ENCODE peak calls at places on chromosomes 13 and 19, in ten cellular contexts. U, Z, V, C, L, N, I, X, S and K are unnamed samples.

GRCh38 chr19:44576843-44577565 is 36.4 kb upstream of the IGSF23 start:
- DNase-seq in X (no peak), N (peak), L (peak), V (no peak), S (peak), I (no peak), U (no peak), C (peak), Z (peak), K (no peak)

GRCh38 chr13:93915269-93915809 is 564.1 kb downstream of the DCT start:
- DNase-seq in V (no peak), X (no peak), U (no peak), N (peak), Z (no peak), I (no peak), C (no peak), S (peak), L (no peak), K (no peak)

GRCh38 chr19:41384351-41384750 is 8.0 kb downstream of the TMEM91 start:
- DNase-seq in I (no peak), Z (no peak), V (no peak), U (no peak), S (no peak), N (no peak), L (no peak), C (no peak), X (no peak), K (no peak)

GRCh38 chr13:45833242-45833641 is 18.3 kb downstream of the SIAH3 start:
- DNase-seq in S (no peak), L (no peak), X (no peak), V (no peak), U (no peak), I (no peak), C (no peak), N (no peak), Z (no peak), K (no peak)

GRCh38 chr19:54459282-54460229 is 4.0 kb downstream of the LENG9 start:
- DNase-seq in L (no peak), I (no peak), N (no peak), Z (no peak), S (no peak), X (no peak), C (no peak), V (no peak), U (no peak), K (no peak)

GRCh38 chr19:35232912-35233311 is 4.4 kb upstream of the FAM187B start:
- DNase-seq in S (no peak), V (no peak), C (no peak), N (no peak), Z (no peak), X (no peak), L (no peak), U (no peak), I (no peak), K (no peak)

GRCh38 chr13:106987435-106987800 is 419.5 kb upstream of the ARGLU1 start:
- DNase-seq in V (peak), L (no peak), C (no peak), S (no peak), I (no peak), U (no peak), Z (no peak), X (no peak), N (no peak), K (no peak)

GRCh38 chr19:17553256-17553655 is 2.2 kb upstream of the COLGALT1 start:
- DNase-seq in L (peak), X (no peak), N (peak), C (peak), V (no peak), Z (no peak), U (no peak), S (peak), I (peak), K (peak)

GRCh38 chr13:72437458-72437857 is 290.0 kb downstream of the MZT1 start:
- DNase-seq in C (no peak), X (no peak), L (no peak), Z (no peak), I (no peak), S (peak), U (peak), N (peak), V (no peak), K (peak)

GRCh38 chr13:86788624-86789023 is 882.5 kb upstream of the SLITRK5 start:
- DNase-seq in Z (no peak), U (no peak), X (no peak), S (no peak), I (no peak), L (no peak), C (no peak), V (no peak), N (no peak), K (no peak)
- H3K4me3 ChIP-seq in Z (no peak), U (no peak), X (no peak), S (no peak), I (no peak), L (no peak), C (no peak), V (no peak), N (no peak), K (no peak)

GRCh38 chr19:24140591-24140990 is 53.6 kb downstream of the ZNF254 start:
- DNase-seq in S (no peak), U (no peak), I (no peak), V (no peak), X (no peak), N (no peak), L (no peak), Z (no peak), C (no peak), K (no peak)

GRCh38 chr19:24140099-24140498 is 53.1 kb downstream of the ZNF254 start:
- DNase-seq in V (no peak), I (no peak), N (peak), S (peak), U (peak), C (no peak), L (no peak), Z (no peak), X (no peak), K (peak)

GRCh38 chr19:24142771-24143170 is 55.8 kb downstream of the ZNF254 start:
- DNase-seq in Z (no peak), N (no peak), I (no peak), S (no peak), X (no peak), U (no peak), L (no peak), V (no peak), C (no peak), K (no peak)

DNA sequence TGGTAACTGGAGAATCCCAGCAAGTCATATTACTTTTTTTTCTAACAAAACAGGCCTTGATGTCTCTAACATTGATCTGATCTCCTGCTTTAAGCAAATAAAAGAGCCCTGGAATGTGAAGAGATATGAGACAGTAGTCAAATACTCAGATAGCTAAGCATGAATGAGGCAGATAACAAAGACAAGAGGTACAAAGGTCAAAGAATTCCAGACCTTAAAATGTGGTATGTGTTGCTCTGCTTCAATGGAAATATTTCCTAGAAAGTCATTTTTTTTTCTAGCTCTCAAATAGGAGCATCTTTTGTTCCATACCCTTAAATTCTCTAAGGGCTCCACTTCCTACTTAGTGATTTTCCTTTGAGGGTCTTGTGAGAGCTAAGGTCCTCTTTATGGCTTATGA is 54.6 kb downstream of the ZNF254 start:
- DNase-seq in S (no peak), L (no peak), C (no peak), Z (no peak), N (no peak), X (no peak), V (no peak), I (no peak), U (no peak), K (no peak)
- H3K4me3 ChIP-seq in S (no peak), L (no peak), C (no peak), Z (no peak), N (no peak), X (no peak), V (no peak), I (no peak), U (no peak), K (no peak)

GRCh38 chr13:114118086-114118762 is 14.2 kb downstream of the RASA3 start:
- DNase-seq in U (no peak), Z (no peak), S (no peak), C (no peak), I (no peak), L (no peak), N (no peak), X (peak), V (no peak), K (no peak)
- H3K4me3 ChIP-seq in U (no peak), Z (no peak), S (no peak), C (no peak), I (no peak), L (no peak), N (no peak), X (no peak), V (no peak), K (no peak)

GRCh38 chr19:57233207-57233606 is 2.4 kb downstream of the AURKC start:
- DNase-seq in L (no peak), V (no peak), X (no peak), Z (no peak), C (no peak), N (no peak), S (no peak), I (no peak), U (no peak), K (no peak)

GRCh38 chr19:57227461-57227860 is 3.4 kb upstream of the AURKC start:
- DNase-seq in V (no peak), X (no peak), I (no peak), U (no peak), S (no peak), L (no peak), C (no peak), Z (no peak), N (no peak), K (no peak)

DNA sequence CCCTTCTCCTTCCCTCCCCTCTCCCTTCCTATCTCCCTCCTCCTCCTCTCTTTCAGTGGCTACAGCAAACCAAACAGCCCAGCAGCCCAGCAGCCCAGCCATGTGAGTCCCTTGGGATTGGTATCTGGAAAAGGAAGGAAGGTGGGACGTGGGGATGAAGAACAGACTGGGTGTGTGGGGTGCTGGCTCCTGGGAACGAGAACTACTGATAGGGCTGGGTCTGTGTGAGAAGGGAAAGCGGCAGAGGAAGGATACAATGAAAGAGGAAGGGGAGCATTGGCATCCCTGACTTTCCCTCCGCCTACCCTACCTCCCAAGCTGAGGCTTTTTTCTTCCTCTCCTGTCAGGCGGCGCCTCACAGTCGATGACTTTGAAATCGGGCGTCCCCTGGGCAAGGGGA is 863 bp downstream of the AURKC start:
- DNase-seq in V (no peak), X (no peak), I (no peak), Z (no peak), S (no peak), C (no peak), U (no peak), N (no peak), L (no peak), K (no peak)
- H3K4me3 ChIP-seq in V (no peak), X (no peak), I (no peak), Z (no peak), S (no peak), C (no peak), U (no peak), N (no peak), L (no peak), K (no peak)

GRCh38 chr13:79485451-79485850 is 4.5 kb downstream of the NDFIP2 start:
- DNase-seq in U (no peak), X (no peak), N (no peak), L (no peak), V (no peak), Z (no peak), C (no peak), S (no peak), I (no peak), K (no peak)
- H3K4me3 ChIP-seq in U (no peak), X (no peak), N (no peak), L (no peak), V (no peak), Z (no peak), C (no peak), S (no peak), I (no peak), K (no peak)